ENCODE peak calls at places on chromosomes 1 and 21, in nine cellular contexts. P is adrenal gland, V is HFF-Myc, I is Peyer's patch, G is fibroblast of lung, S is fibroblast of villous mesenchyme, T is PC-3, M is thyroid gland, K is pancreas. J is an unnamed sample.
A peak's percentile ranks its signal among the peaks of the same experiment; 100 is the strongest.

GRCh38 chr1:173042806-173043205 is 7.9 kb downstream of the TNFSF18 start:
- DNase-seq in P (no peak), V (no peak), I (no peak), G (peak; percentile 61), S (no peak), T (peak; percentile 62), M (no peak), K (no peak), J (peak; percentile 49)

GRCh38 chr1:179366093-179366800 is 476 bp downstream of the AXDND1 start:
- DNase-seq in P (no peak), V (no peak), I (no peak), G (peak; percentile 17), S (peak; percentile 30), T (no peak), M (peak; percentile 23), K (no peak), J (peak; percentile 14)

GRCh38 chr1:224317383-224318045 is 12.5 kb downstream of the NVL start:
- DNase-seq in P (no peak), V (no peak), I (no peak), G (no peak), S (no peak), T (peak; percentile 42), M (no peak), K (no peak), J (no peak)

GRCh38 chr21:29376556-29376955 is 77.8 kb downstream of the BACH1 start:
- DNase-seq in P (peak; percentile 58), V (peak; percentile 6), I (peak; percentile 49), G (no peak), S (no peak), T (peak; percentile 59), M (peak; percentile 38), K (no peak), J (peak; percentile 32)

GRCh38 chr21:36542312-36543101 is 62.6 kb upstream of the CLDN14 start:
- DNase-seq in P (peak; percentile 28), V (no peak), I (no peak), G (no peak), S (no peak), T (no peak), M (no peak), K (no peak), J (peak; percentile 9)

GRCh38 chr1:110118636-110119396 is 6.6 kb downstream of the UBL4B start:
- DNase-seq in P (no peak), V (no peak), I (no peak), G (peak; percentile 3), S (no peak), T (peak; percentile 26), M (no peak), K (no peak), J (peak; percentile 59)

GRCh38 chr1:19080715-19081114 is 124.2 kb upstream of the IFFO2 start:
- DNase-seq in P (no peak), V (no peak), I (no peak), G (peak; percentile 61), S (no peak), T (no peak), M (no peak), K (no peak), J (no peak)

GRCh38 chr1:197029749-197030148 is 37.3 kb downstream of the F13B start:
- DNase-seq in P (no peak), V (no peak), I (no peak), G (no peak), S (no peak), T (peak; percentile 11), M (no peak), K (no peak), J (peak; percentile 7)

GRCh38 chr1:6519935-6520621 is 28.6 kb upstream of the PLEKHG5 start:
- DNase-seq in P (peak; percentile 89), V (peak; percentile 51), I (no peak), G (peak; percentile 84), S (peak; percentile 70), T (no peak), M (peak; percentile 56), K (no peak), J (peak; percentile 91)

GRCh38 chr1:214296860-214297699 is 16.1 kb downstream of the SMYD2 start:
- DNase-seq in P (no peak), V (no peak), I (no peak), G (peak; percentile 96), S (peak; percentile 61), T (peak; percentile 84), M (no peak), K (no peak), J (peak; percentile 48)

GRCh38 chr1:226825746-226826100 is 44.7 kb upstream of the PSEN2 start:
- DNase-seq in P (no peak), V (no peak), I (no peak), G (no peak), S (no peak), T (no peak), M (no peak), K (no peak), J (no peak)

GRCh38 chr1:244968431-244968830 is 104.1 kb upstream of the HNRNPU start:
- DNase-seq in P (peak; percentile 52), V (no peak), I (no peak), G (no peak), S (no peak), T (no peak), M (no peak), K (no peak), J (no peak)

GRCh38 chr21:41121785-41122415 is 46.1 kb upstream of the BACE2 start:
- DNase-seq in P (peak; percentile 88), V (peak; percentile 64), I (peak; percentile 48), G (peak; percentile 71), S (peak; percentile 32), T (peak; percentile 96), M (peak; percentile 89), K (peak; percentile 75), J (peak; percentile 80)

GRCh38 chr1:226370144-226370923 is 37.6 kb downstream of the PARP1 start:
- DNase-seq in P (no peak), V (no peak), I (peak; percentile 66), G (no peak), S (no peak), T (no peak), M (no peak), K (no peak), J (no peak)

GRCh38 chr1:37989381-37989930 is 366 bp downstream of the SF3A3 start:
- DNase-seq in P (peak; percentile 73), V (no peak), I (no peak), G (peak; percentile 46), S (peak; percentile 38), T (peak; percentile 47), M (peak; percentile 40), K (peak; percentile 32), J (peak; percentile 47)

GRCh38 chr1:37983546-37983945 is 6.3 kb downstream of the SF3A3 start:
- DNase-seq in P (no peak), V (no peak), I (no peak), G (no peak), S (no peak), T (no peak), M (no peak), K (no peak), J (no peak)

DNA sequence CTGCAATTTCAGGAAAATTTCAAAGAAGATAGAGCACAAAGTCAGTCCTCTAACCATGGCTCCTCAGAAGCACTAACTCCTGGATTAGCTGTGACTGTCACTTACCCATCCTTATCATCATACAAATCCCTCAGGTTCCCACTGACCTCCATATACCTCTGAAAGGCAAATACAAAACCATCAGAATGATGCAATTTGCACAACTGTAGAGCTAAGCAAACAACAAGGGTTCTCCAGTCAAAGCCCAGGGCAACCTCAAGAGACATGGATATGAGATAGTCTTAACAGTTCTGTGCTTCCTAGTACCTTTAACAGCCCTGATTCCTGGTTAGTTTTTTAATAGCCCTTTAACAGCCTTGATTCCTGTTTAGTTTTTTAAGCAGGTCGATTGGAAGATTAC is 2.1 kb downstream of the SF3A3 start:
- DNase-seq in P (no peak), V (no peak), I (no peak), G (no peak), S (no peak), T (no peak), M (no peak), K (no peak), J (no peak)
- TF ChIP-seq CTCF in P (no peak), V (no peak), I (no peak), G (no peak), S (no peak), T (no peak), M (no peak), K (no peak), J (no peak)

DNA sequence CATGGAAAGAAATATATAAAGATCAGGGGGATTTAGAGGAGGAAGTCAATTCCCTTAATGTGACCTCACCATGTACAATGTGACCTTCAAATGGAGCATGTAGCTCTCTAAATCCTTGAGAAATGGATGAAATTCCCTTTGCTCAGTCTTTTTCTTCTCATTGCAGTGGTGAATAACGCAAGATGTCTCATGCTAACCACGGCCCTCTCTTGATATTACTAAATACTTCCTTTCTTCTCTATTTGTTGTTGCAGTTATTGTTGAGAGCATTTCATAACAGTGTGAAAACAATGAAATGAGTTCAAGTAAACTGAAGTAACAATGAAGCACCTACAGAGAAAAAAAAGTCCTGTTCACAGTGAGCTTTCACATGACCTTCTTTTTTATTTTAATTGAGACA is 55.6 kb downstream of the ZNF281 start:
- DNase-seq in P (no peak), V (no peak), I (no peak), G (no peak), S (no peak), T (no peak), M (no peak), K (no peak), J (peak; percentile 51)
- H3K4me3 ChIP-seq in P (no peak overlapping the region), V (no peak overlapping the region), I (no peak overlapping the region), G (no peak overlapping the region), S (no peak overlapping the region), T (no peak overlapping the region), M (no peak overlapping the region), K (no peak overlapping the region), J (no peak overlapping the region)

DNA sequence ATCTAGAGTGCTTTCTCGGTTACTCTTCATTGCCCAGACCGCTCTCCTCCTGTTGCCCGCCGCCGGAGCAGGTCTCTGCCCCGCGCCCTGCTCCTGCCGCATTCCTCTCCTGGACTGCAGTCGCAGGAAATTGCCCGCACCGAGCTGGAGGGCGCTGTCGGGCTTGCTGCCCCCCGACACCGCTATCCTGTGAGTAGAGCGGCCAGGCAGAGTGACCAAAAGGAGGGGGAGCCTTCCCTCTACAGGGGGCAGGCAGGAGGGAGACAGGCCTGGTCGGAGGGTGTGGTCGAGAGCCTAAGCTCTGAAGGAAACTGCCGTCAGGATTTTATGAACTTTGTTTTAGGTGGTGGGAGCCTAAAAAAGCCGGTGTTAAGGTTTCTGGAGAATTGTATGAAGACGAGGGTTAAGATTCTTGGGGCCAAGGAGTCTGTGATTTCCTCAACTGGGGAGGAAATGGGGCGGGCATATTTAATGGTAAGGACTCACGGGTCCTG is 506 bp downstream of the LRIG2 start:
- DNase-seq in P (peak; percentile 72), V (peak; percentile 3), I (peak; percentile 54), G (peak; percentile 67), S (peak; percentile 74), T (peak; percentile 40), M (peak; percentile 69), K (peak; percentile 55), J (peak; percentile 57)
- TF ChIP-seq CTCF in P (peak; percentile 36), V (peak; percentile 37), I (peak; percentile 38), G (peak; percentile 46), S (peak; percentile 56), T (peak; percentile 42), M (no peak), K (no peak), J (peak; percentile 48)

DNA sequence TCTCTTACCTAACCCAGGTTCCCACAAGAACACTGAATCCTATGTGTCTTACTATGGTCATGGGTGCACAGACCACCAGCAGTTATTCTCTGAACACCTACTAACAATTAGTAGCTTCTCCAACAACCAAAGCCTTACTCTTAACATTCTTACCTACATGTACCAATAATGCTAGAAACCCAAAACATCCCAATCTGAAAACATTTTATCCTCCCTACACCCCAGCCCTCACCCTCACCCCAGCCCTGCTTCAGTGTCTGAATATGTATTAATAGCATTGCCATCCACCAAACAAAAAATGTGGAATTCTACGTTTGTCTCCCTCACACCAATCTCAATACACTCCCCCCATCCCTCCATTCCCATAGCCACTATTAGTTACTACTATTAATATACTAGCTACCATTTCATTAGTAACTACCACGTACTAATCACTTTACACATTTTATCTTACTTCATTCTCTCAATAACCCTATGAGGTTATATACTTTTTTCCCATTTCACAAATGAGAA is 2.6 kb downstream of the TRIM33 start:
- DNase-seq in P (no peak), V (no peak), I (no peak), G (no peak), S (no peak), T (no peak), M (no peak), K (no peak), J (no peak)
- H3K4me3 ChIP-seq in P (peak overlapping the region; percentile 94), V (peak overlapping the region; percentile 88), I (peak overlapping the region; percentile 98), G (peak overlapping the region; percentile 87), S (peak overlapping the region; percentile 89), T (peak overlapping the region; percentile 90), M (no peak overlapping the region), K (no peak overlapping the region), J (peak overlapping the region; percentile 4)